ENCODE peak calls at places on chromosome 20, in eight cellular contexts. X, E, B, L, M, O, N and F are unnamed samples.

GRCh38 chr20:45629496-45630100 is at the start of gene WFDC10A:
- DNase-seq in X (peak), E (peak), B (peak), L (peak), M (no peak), O (peak), N (peak), F (peak)

GRCh38 chr20:42604998-42605970 is 584.4 kb downstream of the PTPRT start:
- DNase-seq in X (no peak), E (no peak), B (no peak), L (no peak), M (no peak), O (no peak), N (no peak), F (no peak)

GRCh38 chr20:5848711-5849505 is 98.7 kb downstream of the SHLD1 start:
- DNase-seq in X (no peak), E (no peak), B (peak), L (no peak), M (peak), O (no peak), N (no peak), F (no peak)

GRCh38 chr20:11766961-11767360 is 150.7 kb upstream of the BTBD3 start:
- DNase-seq in X (no peak), E (no peak), B (no peak), L (no peak), M (no peak), O (no peak), N (peak), F (no peak)

GRCh38 chr20:50690562-50690978 is 772 bp downstream of the RIPOR3 start:
- DNase-seq in X (no peak), E (no peak), B (no peak), L (no peak), M (no peak), O (no peak), N (no peak), F (no peak)

GRCh38 chr20:49742948-49743347 is 29.3 kb upstream of the B4GALT5 start:
- DNase-seq in X (no peak), E (no peak), B (no peak), L (no peak), M (no peak), O (no peak), N (no peak), F (no peak)

GRCh38 chr20:15378151-15378550 is 1040.7 kb upstream of the FLRT3 start:
- DNase-seq in X (peak), E (no peak), B (no peak), L (no peak), M (no peak), O (no peak), N (no peak), F (no peak)

GRCh38 chr20:8250539-8251200 is 118.6 kb downstream of the PLCB1 start:
- DNase-seq in X (peak), E (no peak), B (no peak), L (peak), M (no peak), O (no peak), N (no peak), F (no peak)

GRCh38 chr20:47990507-47991132 is 205.3 kb upstream of the SULF2 start:
- DNase-seq in X (no peak), E (no peak), B (no peak), L (no peak), M (no peak), O (no peak), N (no peak), F (no peak)

GRCh38 chr20:61389077-61389476 is 137.0 kb downstream of the CDH4 start:
- DNase-seq in X (no peak), E (no peak), B (no peak), L (no peak), M (no peak), O (no peak), N (no peak), F (no peak)

GRCh38 chr20:61385731-61386130 is 133.7 kb downstream of the CDH4 start:
- DNase-seq in X (no peak), E (no peak), B (no peak), L (no peak), M (no peak), O (no peak), N (no peak), F (no peak)

GRCh38 chr20:61385316-61385715 is 133.3 kb downstream of the CDH4 start:
- DNase-seq in X (no peak), E (no peak), B (no peak), L (no peak), M (no peak), O (no peak), N (no peak), F (no peak)

GRCh38 chr20:61387204-61387958 is 135.3 kb downstream of the CDH4 start:
- DNase-seq in X (peak), E (no peak), B (no peak), L (no peak), M (no peak), O (peak), N (no peak), F (no peak)

GRCh38 chr20:61387961-61388360 is 135.9 kb downstream of the CDH4 start:
- DNase-seq in X (no peak), E (no peak), B (no peak), L (no peak), M (no peak), O (no peak), N (no peak), F (no peak)
- TF ChIP-seq MAX in X (no peak), E (no peak), B (no peak), L (no peak), M (no peak), O (no peak), N (no peak), F (no peak)

DNA sequence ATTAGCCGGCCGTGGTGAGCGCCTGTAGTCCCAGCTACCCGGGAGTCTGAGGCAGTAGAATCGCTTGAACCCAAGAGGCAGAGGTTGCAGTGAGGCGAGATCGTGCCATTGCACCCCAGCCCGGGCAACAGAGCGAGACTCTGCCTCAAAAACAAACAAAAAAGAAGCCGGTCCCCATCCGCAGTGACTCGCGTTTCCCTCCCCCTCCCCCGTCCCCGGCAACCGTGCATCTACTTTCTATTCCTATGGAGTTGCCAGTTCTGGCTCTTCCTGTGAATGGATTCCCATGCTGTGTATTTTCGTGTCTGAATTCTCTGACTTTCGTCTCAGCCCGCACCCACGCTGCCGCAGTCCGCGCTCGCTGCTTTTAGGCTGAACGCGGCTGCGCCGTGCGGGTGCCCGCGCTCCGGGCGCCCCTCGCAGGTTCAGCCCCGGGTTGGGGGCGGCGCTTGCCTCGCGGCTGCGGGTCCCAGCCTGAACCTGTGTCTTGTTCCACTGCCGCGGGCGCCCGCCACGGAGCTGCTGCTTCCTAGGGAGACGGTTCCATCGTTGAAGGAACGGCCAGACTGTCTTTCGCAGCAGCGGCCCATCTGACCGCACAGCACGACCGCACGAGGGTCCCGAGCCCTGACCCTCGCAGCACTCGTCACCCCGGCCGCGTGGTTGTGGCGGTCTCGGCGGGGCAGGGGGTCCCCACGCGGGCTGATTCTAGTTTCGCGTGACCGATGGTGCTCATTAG is 1.1 kb upstream of the MRGBP start:
- DNase-seq in X (peak), E (no peak), B (peak), L (peak), M (no peak), O (peak), N (no peak), F (peak)
- TF ChIP-seq POLR2A in X (peak), E (peak), B (no peak), L (no peak), M (peak), O (peak), N (no peak), F (peak)

DNA sequence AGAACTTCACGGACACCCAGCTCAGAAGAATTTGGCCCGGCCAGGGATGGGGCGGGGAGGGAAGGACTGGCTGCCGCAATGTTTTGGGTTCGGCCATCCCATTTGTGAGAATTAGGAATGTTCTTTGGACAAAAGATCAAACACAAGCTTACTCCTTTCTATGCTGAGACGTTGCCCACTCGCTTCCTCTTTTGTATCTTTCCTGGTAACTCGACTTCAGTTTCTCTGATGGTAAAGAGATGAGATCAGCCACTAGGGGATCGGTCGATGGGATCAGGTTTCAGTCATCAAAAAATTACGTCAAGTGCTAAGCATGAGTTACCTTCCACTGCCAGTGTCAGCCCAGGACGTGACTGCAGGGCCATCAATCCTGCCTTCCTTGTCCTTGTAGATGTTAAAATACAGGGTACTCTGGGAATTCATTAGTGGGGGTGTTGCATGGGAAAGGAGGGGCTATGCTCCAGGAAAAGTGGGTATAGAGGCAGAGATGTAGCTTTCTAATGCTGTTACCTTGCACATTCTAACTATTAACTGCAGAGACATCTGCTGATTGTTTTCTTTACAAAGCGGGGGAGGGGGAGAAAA is 190.2 kb downstream of the TSHZ2 start:
- DNase-seq in X (peak), E (peak), B (no peak), L (no peak), M (no peak), O (peak), N (no peak), F (peak)
- TF ChIP-seq MAX in X (no peak), E (peak), B (no peak), L (no peak), M (no peak), O (peak), N (peak), F (peak)

GRCh38 chr20:16661738-16662137 is 68.1 kb upstream of the SNRPB2 start:
- DNase-seq in X (no peak), E (no peak), B (no peak), L (no peak), M (no peak), O (no peak), N (no peak), F (no peak)
- TF ChIP-seq POLR2A in X (no peak), E (no peak), B (no peak), L (no peak), M (no peak), O (no peak), N (no peak), F (no peak)

DNA sequence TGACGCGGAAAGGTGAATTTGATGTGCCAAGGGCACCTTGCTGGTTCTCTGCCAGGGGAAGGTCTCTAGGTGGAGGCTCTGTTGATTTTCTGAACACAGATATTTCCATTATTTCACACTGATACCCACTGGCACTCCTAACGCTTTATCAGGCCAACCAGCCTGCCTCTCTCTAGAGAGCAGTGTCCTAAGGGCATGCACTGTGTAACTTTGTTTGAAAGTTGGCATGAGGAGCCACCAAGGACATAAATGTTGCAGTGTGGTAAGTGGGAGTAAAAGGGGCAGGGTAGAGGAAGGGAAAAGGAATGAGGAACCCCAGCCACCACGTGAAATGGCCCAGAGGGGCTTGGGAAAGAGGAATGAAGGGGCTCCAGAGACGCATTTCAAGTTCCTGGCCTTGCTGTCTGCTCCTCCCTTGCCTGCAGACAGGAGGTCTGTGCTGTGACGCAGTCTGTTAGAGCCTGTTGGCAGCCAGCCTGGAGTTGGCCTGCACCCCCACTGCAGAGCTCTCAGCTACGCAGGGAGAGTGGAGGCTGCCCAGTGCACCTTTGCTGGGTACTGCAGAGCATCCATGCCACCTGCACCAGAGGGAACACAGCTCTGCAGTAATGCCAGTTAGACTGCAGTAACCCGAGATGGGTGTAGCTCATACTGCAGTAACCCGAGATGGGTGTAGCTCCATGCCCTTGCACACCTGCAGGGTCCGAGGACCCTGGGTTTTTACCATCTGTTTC is 86.9 kb upstream of the SNAP25 start:
- DNase-seq in X (peak), E (no peak), B (no peak), L (no peak), M (no peak), O (no peak), N (peak), F (no peak)
- TF ChIP-seq MAX in X (no peak), E (no peak), B (no peak), L (no peak), M (no peak), O (no peak), N (no peak), F (no peak)

GRCh38 chr20:32285621-32286334 is 8.3 kb downstream of the KIF3B start:
- DNase-seq in X (peak), E (no peak), B (no peak), L (no peak), M (peak), O (peak), N (no peak), F (peak)
- TF ChIP-seq POLR2A in X (no peak), E (no peak), B (no peak), L (no peak), M (peak), O (no peak), N (no peak), F (no peak)

GRCh38 chr20:13648291-13648690 is 9.6 kb upstream of the TASP1 start:
- DNase-seq in X (no peak), E (no peak), B (no peak), L (no peak), M (no peak), O (no peak), N (no peak), F (no peak)
- TF ChIP-seq MAX in X (no peak), E (no peak), B (no peak), L (no peak), M (no peak), O (no peak), N (no peak), F (no peak)